ENCODE peak calls at places on chromosomes 1 and 21, in nine cellular contexts. W, X, E, V, M, L, B, D and S are unnamed samples.

GRCh38 chr1:229694053-229694693 is 68.1 kb downstream of the URB2 start:
- DNase-seq in W (peak), L (no peak), V (peak), E (peak), X (peak), M (peak), D (no peak), B (no peak), S (no peak)

GRCh38 chr1:166974647-166975345 is 544 bp downstream of the ILDR2 start:
- DNase-seq in B (peak), L (peak), D (no peak), W (no peak), X (no peak), V (no peak), E (no peak), M (peak), S (no peak)

GRCh38 chr1:187691439-187691838 is 862.7 kb downstream of the PLA2G4A start:
- DNase-seq in M (no peak), V (no peak), L (no peak), W (peak), B (no peak), E (no peak), D (no peak), X (no peak), S (peak)

GRCh38 chr1:3908886-3909517 is 8.9 kb upstream of the C1orf174 start:
- DNase-seq in B (no peak), X (no peak), W (no peak), M (peak), D (no peak), L (no peak), E (no peak), V (no peak), S (no peak)

GRCh38 chr1:114139540-114139939 is 14.1 kb downstream of the SYT6 start:
- DNase-seq in W (no peak), L (no peak), E (no peak), M (no peak), D (no peak), B (no peak), X (no peak), V (no peak), S (no peak)

GRCh38 chr21:33403786-33404571 is 766 bp downstream of the IFNGR2 start:
- DNase-seq in X (peak), V (no peak), D (no peak), L (peak), W (peak), B (peak), E (peak), M (peak), S (no peak)

GRCh38 chr21:41660748-41661147 is 106.1 kb downstream of the RIPK4 start:
- DNase-seq in L (no peak), V (no peak), M (no peak), D (no peak), X (no peak), E (no peak), W (no peak), B (no peak), S (no peak)

GRCh38 chr1:172905452-172905851 is 145.3 kb downstream of the TNFSF18 start:
- DNase-seq in E (no peak), M (no peak), B (no peak), L (no peak), V (no peak), W (peak), X (no peak), D (no peak), S (no peak)

GRCh38 chr21:41369915-41370839 is 8.3 kb downstream of the MX2 start:
- DNase-seq in E (no peak), M (no peak), D (peak), L (no peak), X (peak), V (no peak), B (peak), W (no peak), S (no peak)

GRCh38 chr21:36471254-36471723 is 8.6 kb downstream of the CLDN14 start:
- DNase-seq in E (no peak), D (no peak), V (no peak), M (no peak), L (no peak), B (peak), X (no peak), W (peak), S (no peak)

GRCh38 chr21:29789393-29789792 is 150.4 kb downstream of the GRIK1 start:
- DNase-seq in E (no peak), V (no peak), M (no peak), W (no peak), X (no peak), D (no peak), B (no peak), L (no peak), S (no peak)

GRCh38 chr21:16912075-16912474 is 600.8 kb upstream of the CXADR start:
- DNase-seq in V (no peak), L (no peak), W (peak), E (no peak), X (no peak), B (no peak), D (no peak), M (no peak), S (no peak)

GRCh38 chr1:231301990-231302389 is 35.7 kb downstream of the EXOC8 start:
- DNase-seq in W (no peak), V (no peak), X (no peak), L (no peak), E (no peak), M (no peak), D (no peak), B (no peak), S (no peak)

GRCh38 chr1:195637474-195637873 is 970.8 kb downstream of the KCNT2 start:
- DNase-seq in W (peak), M (no peak), B (no peak), V (no peak), D (no peak), E (no peak), X (no peak), L (no peak), S (no peak)

GRCh38 chr1:176696109-176696508 is 233.1 kb downstream of the PAPPA2 start:
- DNase-seq in D (no peak), M (peak), V (no peak), E (peak), B (no peak), L (no peak), X (peak), W (peak), S (no peak)

GRCh38 chr1:46306159-46306530 is 2.6 kb downstream of the UQCRH start:
- DNase-seq in M (no peak), X (no peak), E (no peak), V (no peak), L (no peak), B (no peak), W (no peak), D (no peak), S (no peak)

GRCh38 chr1:186735463-186735862 is 55.2 kb upstream of the PTGS2 start:
- DNase-seq in B (no peak), M (no peak), W (peak), D (no peak), V (no peak), E (no peak), L (no peak), X (no peak), S (no peak)

GRCh38 chr21:43864313-43864805 is 664 bp upstream of the AGPAT3 start:
- DNase-seq in L (peak), D (peak), X (peak), W (peak), M (no peak), V (peak), E (peak), B (peak), S (no peak)

GRCh38 chr1:119773711-119774241 is 5.1 kb upstream of the HMGCS2 start:
- DNase-seq in E (no peak), L (no peak), D (no peak), B (no peak), V (no peak), W (peak), X (peak), M (no peak), S (no peak)

GRCh38 chr1:119653135-119653838 is 5.2 kb upstream of the ZNF697 start:
- DNase-seq in L (no peak), D (no peak), X (no peak), E (no peak), B (no peak), M (no peak), V (no peak), W (no peak), S (no peak)

GRCh38 chr1:191695865-191696264 is 462.4 kb upstream of the RGS18 start:
- DNase-seq in V (no peak), M (no peak), X (no peak), E (no peak), W (peak), B (no peak), D (no peak), L (no peak), S (no peak)

GRCh38 chr1:67834246-67834877 is 1.1 kb upstream of the GNG12 start:
- DNase-seq in E (no peak), W (no peak), M (no peak), X (no peak), D (no peak), V (no peak), L (no peak), B (no peak), S (no peak)

GRCh38 chr1:190154744-190155143 is 322.9 kb downstream of the BRINP3 start:
- DNase-seq in E (no peak), B (no peak), D (no peak), M (no peak), X (no peak), L (no peak), V (no peak), W (no peak), S (peak)

GRCh38 chr1:47941609-47942237 is 55.5 kb downstream of the TRABD2B start:
- DNase-seq in M (no peak), B (no peak), L (no peak), E (no peak), W (peak), D (no peak), V (no peak), X (no peak), S (no peak)

GRCh38 chr21:28959367-28960099 is 33.1 kb downstream of the LTN1 start:
- DNase-seq in E (no peak), X (no peak), B (no peak), W (peak), V (no peak), M (no peak), D (no peak), L (no peak), S (peak)

GRCh38 chr1:227782226-227782625 is 33.2 kb upstream of the PRSS38 start:
- DNase-seq in D (no peak), E (no peak), L (no peak), M (no peak), B (no peak), W (no peak), V (no peak), X (no peak), S (no peak)

GRCh38 chr1:34829250-34829649 is 30.3 kb downstream of the SMIM12 start:
- DNase-seq in V (no peak), D (no peak), B (no peak), X (no peak), L (no peak), E (no peak), W (peak), M (no peak), S (no peak)

GRCh38 chr1:21536223-21536622 is 27.0 kb downstream of the ALPL start:
- DNase-seq in X (no peak), L (no peak), M (no peak), D (no peak), W (peak), B (no peak), V (no peak), E (no peak), S (no peak)

GRCh38 chr1:35947547-35947946 is 16.6 kb downstream of the AGO3 start:
- DNase-seq in E (no peak), V (no peak), W (no peak), D (no peak), X (no peak), M (no peak), L (no peak), B (no peak), S (no peak)